ENCODE peak calls at places on chromosomes 1 and 21, in eight cellular contexts. Q, L, F, V, T, B, E and P are unnamed samples.

GRCh38 chr1:68119445-68119844 is 69.0 kb upstream of the DIRAS3 start:
- DNase-seq in F (no peak), T (no peak), B (no peak), L (no peak), Q (no peak), V (no peak), E (no peak), P (no peak)

GRCh38 chr1:40847023-40847740 is 15.0 kb downstream of the CITED4 start:
- DNase-seq in T (peak), E (no peak), F (no peak), L (peak), Q (no peak), V (no peak), B (no peak), P (no peak)

GRCh38 chr1:97797403-97798183 is 123.2 kb downstream of the DPYD start:
- DNase-seq in T (no peak), Q (no peak), L (no peak), F (no peak), B (no peak), V (no peak), E (peak), P (no peak)

GRCh38 chr1:35264861-35265260 is 3.6 kb upstream of the ZMYM4 start:
- DNase-seq in E (peak), Q (peak), B (no peak), L (peak), V (no peak), F (no peak), T (peak), P (no peak)

GRCh38 chr1:228013322-228014234 is 6.8 kb downstream of the WNT3A start:
- DNase-seq in E (no peak), L (no peak), B (no peak), F (peak), Q (no peak), T (no peak), V (no peak), P (no peak)

GRCh38 chr1:49364676-49365075 is 588.0 kb upstream of the BEND5 start:
- DNase-seq in B (no peak), E (peak), V (no peak), Q (peak), T (peak), L (no peak), F (no peak), P (no peak)

GRCh38 chr1:18954270-18955071 is 2.0 kb downstream of the IFFO2 start:
- DNase-seq in V (no peak), F (no peak), E (peak), B (no peak), Q (no peak), L (no peak), T (no peak), P (peak)

GRCh38 chr1:10429868-10430215 is 391 bp upstream of the CENPS start:
- DNase-seq in Q (no peak), E (peak), F (no peak), T (no peak), L (no peak), B (no peak), V (no peak), P (no peak)

GRCh38 chr1:55813619-55814018 is 598.5 kb upstream of the USP24 start:
- DNase-seq in Q (no peak), T (no peak), V (no peak), B (peak), E (peak), F (no peak), L (no peak), P (no peak)

GRCh38 chr1:54681396-54681795 is 34.3 kb upstream of the TTC4 start:
- DNase-seq in T (peak), B (no peak), F (no peak), E (peak), V (no peak), Q (no peak), L (no peak), P (no peak)

GRCh38 chr1:160618763-160619274 is 28.0 kb downstream of the SLAMF1 start:
- DNase-seq in F (no peak), B (no peak), E (no peak), V (no peak), T (peak), L (no peak), Q (no peak), P (no peak)

GRCh38 chr1:182615468-182616129 is 11.4 kb upstream of the RGS16 start:
- DNase-seq in B (no peak), V (no peak), F (peak), E (peak), Q (peak), T (peak), L (no peak), P (no peak)

GRCh38 chr1:51323778-51324177 is 6.6 kb downstream of the TTC39A start:
- DNase-seq in B (no peak), V (no peak), E (no peak), F (no peak), Q (no peak), L (no peak), T (no peak), P (no peak)

GRCh38 chr1:176843352-176844297 is 320.9 kb downstream of the ASTN1 start:
- DNase-seq in F (no peak), Q (peak), T (peak), B (peak), V (peak), L (no peak), E (peak), P (peak)

GRCh38 chr1:76125441-76126215 is 51.1 kb downstream of the ST6GALNAC3 start:
- DNase-seq in E (no peak), B (no peak), L (no peak), V (no peak), Q (no peak), T (no peak), F (no peak), P (no peak)

GRCh38 chr1:72281637-72282270 is 585 bp downstream of the NEGR1 start:
- DNase-seq in B (no peak), F (no peak), L (no peak), V (no peak), Q (no peak), E (peak), T (peak), P (no peak)

GRCh38 chr1:907611-908451 is 15.9 kb upstream of the SAMD11 start:
- DNase-seq in E (no peak), F (no peak), Q (no peak), T (peak), L (peak), V (no peak), B (no peak), P (no peak)

GRCh38 chr1:50977575-50978143 is 7.6 kb downstream of the CDKN2C start:
- DNase-seq in B (no peak), F (peak), L (no peak), V (peak), T (peak), Q (no peak), E (peak), P (peak)

GRCh38 chr1:53592521-53592982 is 133.4 kb downstream of the DMRTB1 start:
- DNase-seq in B (peak), L (peak), T (peak), Q (peak), E (peak), V (no peak), F (peak), P (no peak)

GRCh38 chr1:41621791-41622190 is 137.3 kb upstream of the EDN2 start:
- DNase-seq in T (no peak), E (no peak), B (no peak), Q (no peak), L (no peak), F (no peak), V (no peak), P (no peak)

GRCh38 chr1:116380499-116381316 is 7.7 kb downstream of the ATP1A1 start:
- DNase-seq in Q (no peak), F (no peak), B (no peak), E (no peak), V (no peak), T (no peak), L (no peak), P (no peak)

GRCh38 chr1:206774096-206774495 is 1.8 kb upstream of the IL10 start:
- DNase-seq in T (no peak), F (no peak), L (no peak), V (no peak), Q (no peak), B (no peak), E (no peak), P (no peak)

GRCh38 chr21:27572681-27573080 is 605.8 kb upstream of the ADAMTS5 start:
- DNase-seq in F (no peak), V (no peak), Q (peak), T (no peak), L (no peak), B (peak), E (peak), P (no peak)

GRCh38 chr1:228863776-228864175 is 128.5 kb downstream of the RHOU start:
- DNase-seq in L (peak), Q (no peak), V (no peak), F (no peak), E (no peak), T (no peak), B (no peak), P (no peak)

GRCh38 chr21:46349134-46349760 is 25.3 kb downstream of the PCNT start:
- DNase-seq in F (no peak), E (no peak), B (no peak), T (no peak), Q (no peak), L (no peak), V (no peak), P (no peak)

GRCh38 chr21:46346296-46347202 is 22.6 kb downstream of the PCNT start:
- DNase-seq in E (no peak), B (no peak), Q (no peak), V (no peak), F (no peak), L (no peak), T (no peak), P (no peak)

GRCh38 chr21:46347203-46347550 is 23.2 kb downstream of the PCNT start:
- DNase-seq in F (no peak), L (no peak), T (no peak), Q (no peak), B (no peak), V (no peak), E (no peak), P (no peak)

GRCh38 chr21:46345861-46346260 is 21.9 kb downstream of the PCNT start:
- DNase-seq in E (no peak), Q (no peak), V (no peak), F (no peak), T (no peak), B (no peak), L (no peak), P (no peak)

GRCh38 chr21:46347791-46348381 is 23.9 kb downstream of the PCNT start:
- DNase-seq in Q (no peak), E (no peak), B (no peak), L (no peak), T (no peak), F (no peak), V (no peak), P (no peak)
- TF ChIP-seq CTCF in Q (no peak), E (no peak), B (no peak), L (peak), T (no peak), F (no peak), V (no peak), P (no peak)

DNA sequence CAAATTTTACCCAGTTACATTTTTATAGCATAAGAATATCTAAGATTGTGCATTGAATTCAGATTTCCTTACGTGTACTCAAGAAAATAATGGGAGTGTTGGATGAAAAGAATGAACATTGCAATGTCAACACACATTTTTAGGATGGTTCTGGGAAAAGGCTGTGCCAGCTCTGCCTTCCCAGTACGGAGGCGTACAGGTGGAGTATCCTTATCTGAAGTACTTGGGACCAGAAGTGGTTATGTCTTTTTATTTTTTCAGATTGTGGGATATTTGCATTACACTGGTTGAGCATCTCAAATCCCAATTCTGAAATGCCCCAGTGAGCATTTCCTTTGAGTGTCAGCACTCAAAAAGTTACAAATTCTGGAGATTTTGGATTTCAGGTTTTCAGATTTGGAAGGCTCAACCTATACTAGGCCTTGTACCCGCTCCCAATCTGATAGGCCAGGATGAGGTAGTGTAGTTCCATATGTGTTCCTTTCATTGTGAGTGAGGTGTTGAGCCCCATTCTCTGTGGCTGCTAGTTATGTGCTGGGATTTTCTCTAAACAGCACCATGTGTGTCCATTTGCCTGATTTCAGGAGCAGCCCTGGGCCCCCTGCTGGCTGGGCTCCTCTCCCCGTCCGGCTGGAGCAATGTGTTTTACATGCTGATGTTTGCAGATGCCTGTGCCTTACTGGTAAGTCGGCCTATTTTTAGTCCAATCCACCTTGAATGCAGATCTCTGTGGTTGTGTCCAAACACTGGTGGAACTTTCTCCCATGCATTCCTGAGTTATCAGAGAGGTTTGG is 60.8 kb downstream of the SLC37A1 start:
- DNase-seq in B (no peak), E (peak), T (no peak), V (no peak), Q (no peak), F (peak), L (no peak), P (no peak)
- TF ChIP-seq CTCF in B (peak), E (peak), T (no peak), V (peak), Q (no peak), F (peak), L (no peak), P (no peak)

GRCh38 chr1:43590389-43590788 is 59.6 kb upstream of the KDM4A start:
- DNase-seq in E (no peak), L (peak), V (no peak), F (no peak), Q (no peak), T (peak), B (no peak), P (no peak)
- TF ChIP-seq CTCF in E (peak), L (peak), V (no peak), F (no peak), Q (peak), T (peak), B (peak), P (no peak)

GRCh38 chr1:180029524-180030130 is 75.0 kb downstream of the CEP350 start:
- DNase-seq in B (no peak), L (no peak), V (no peak), T (no peak), Q (no peak), E (no peak), F (no peak), P (no peak)

GRCh38 chr1:180033387-180033786 is 78.8 kb downstream of the CEP350 start:
- DNase-seq in B (no peak), T (no peak), E (no peak), Q (no peak), V (no peak), L (no peak), F (no peak), P (no peak)

GRCh38 chr1:180027949-180028445 is 73.4 kb downstream of the CEP350 start:
- DNase-seq in L (no peak), E (peak), V (no peak), T (no peak), Q (peak), F (no peak), B (peak), P (no peak)

GRCh38 chr1:180026556-180026955 is 71.9 kb downstream of the CEP350 start:
- DNase-seq in L (no peak), V (no peak), F (no peak), B (no peak), E (peak), Q (no peak), T (no peak), P (no peak)

DNA sequence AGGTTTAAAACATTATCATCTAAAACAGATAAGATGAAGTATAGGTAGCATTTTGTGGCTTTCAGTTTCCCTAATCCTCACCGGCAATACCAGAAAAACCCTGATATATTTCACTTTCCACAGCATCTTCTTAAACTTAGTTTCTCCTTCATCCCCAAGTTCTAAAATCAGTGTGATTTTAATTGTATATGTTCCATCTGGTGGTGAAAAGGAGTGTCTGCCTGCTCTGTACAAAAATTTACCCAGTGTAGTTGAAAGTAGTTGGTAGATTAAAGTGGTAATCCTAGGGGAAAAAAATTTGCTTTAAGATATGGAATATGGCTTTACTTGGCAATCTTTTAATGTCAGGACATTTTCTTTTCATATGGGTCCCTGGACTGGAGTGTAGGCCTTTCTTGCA is 74.3 kb downstream of the CEP350 start:
- DNase-seq in Q (no peak), T (no peak), E (peak), V (no peak), F (no peak), B (no peak), L (no peak), P (no peak)
- TF ChIP-seq CTCF in Q (no peak), T (peak), E (peak), V (peak), F (no peak), B (peak), L (no peak), P (no peak)